ENCODE peak calls at places on chromosomes 11 and 22, in five cellular contexts. One of them, this sample, is unnamed.

GRCh38 chr11:61908730-61909622 is 8.4 kb downstream of the RAB3IL1 start:
- DNase-seq in breast epithelium: no peak
- DNase-seq in adrenal gland: peak; percentile 74
- DNase-seq in upper lobe of right lung: no peak
- DNase-seq in psoas muscle: peak; percentile 63
- DNase-seq in this sample: no peak

GRCh38 chr22:48445113-48445827 is 1382.4 kb downstream of the BRD1 start:
- DNase-seq in breast epithelium: no peak
- DNase-seq in adrenal gland: no peak
- DNase-seq in upper lobe of right lung: no peak
- DNase-seq in psoas muscle: no peak
- DNase-seq in this sample: no peak

GRCh38 chr11:93642416-93642815 is 19.1 kb upstream of the CEP295 start:
- DNase-seq in breast epithelium: no peak
- DNase-seq in adrenal gland: no peak
- DNase-seq in upper lobe of right lung: no peak
- DNase-seq in psoas muscle: no peak
- DNase-seq in this sample: no peak

GRCh38 chr11:60748821-60749220 is 7.8 kb upstream of the MS4A15 start:
- DNase-seq in breast epithelium: no peak
- DNase-seq in adrenal gland: no peak
- DNase-seq in upper lobe of right lung: no peak
- DNase-seq in psoas muscle: no peak
- DNase-seq in this sample: no peak

GRCh38 chr11:41283196-41283930 is 176.1 kb downstream of the LRRC4C start:
- DNase-seq in breast epithelium: no peak
- DNase-seq in adrenal gland: no peak
- DNase-seq in upper lobe of right lung: no peak
- DNase-seq in psoas muscle: no peak
- DNase-seq in this sample: peak; percentile 28

GRCh38 chr11:102614485-102614884 is 10.6 kb downstream of the MMP20 start:
- DNase-seq in breast epithelium: no peak
- DNase-seq in adrenal gland: no peak
- DNase-seq in upper lobe of right lung: no peak
- DNase-seq in psoas muscle: no peak
- DNase-seq in this sample: no peak

GRCh38 chr11:35096737-35097136 is 42.2 kb upstream of the CD44 start:
- DNase-seq in breast epithelium: no peak
- DNase-seq in adrenal gland: no peak
- DNase-seq in upper lobe of right lung: no peak
- DNase-seq in psoas muscle: no peak
- DNase-seq in this sample: no peak

GRCh38 chr11:66686100-66686785 is 8.6 kb upstream of the RBM4B start:
- DNase-seq in breast epithelium: peak; percentile 85
- DNase-seq in adrenal gland: no peak
- DNase-seq in upper lobe of right lung: peak; percentile 37
- DNase-seq in psoas muscle: no peak
- DNase-seq in this sample: no peak

GRCh38 chr11:68470304-68470811 is 9.8 kb downstream of the PPP6R3 start:
- DNase-seq in breast epithelium: no peak
- DNase-seq in adrenal gland: no peak
- DNase-seq in upper lobe of right lung: no peak
- DNase-seq in psoas muscle: no peak
- DNase-seq in this sample: no peak

GRCh38 chr22:29801153-29801552 is 34.0 kb downstream of the UQCR10 start:
- DNase-seq in breast epithelium: no peak
- DNase-seq in adrenal gland: no peak
- DNase-seq in upper lobe of right lung: no peak
- DNase-seq in psoas muscle: no peak
- DNase-seq in this sample: no peak

GRCh38 chr11:15199693-15200092 is 85.0 kb downstream of the INSC start:
- DNase-seq in breast epithelium: peak; percentile 27
- DNase-seq in adrenal gland: no peak
- DNase-seq in upper lobe of right lung: no peak
- DNase-seq in psoas muscle: peak; percentile 60
- DNase-seq in this sample: no peak

DNA sequence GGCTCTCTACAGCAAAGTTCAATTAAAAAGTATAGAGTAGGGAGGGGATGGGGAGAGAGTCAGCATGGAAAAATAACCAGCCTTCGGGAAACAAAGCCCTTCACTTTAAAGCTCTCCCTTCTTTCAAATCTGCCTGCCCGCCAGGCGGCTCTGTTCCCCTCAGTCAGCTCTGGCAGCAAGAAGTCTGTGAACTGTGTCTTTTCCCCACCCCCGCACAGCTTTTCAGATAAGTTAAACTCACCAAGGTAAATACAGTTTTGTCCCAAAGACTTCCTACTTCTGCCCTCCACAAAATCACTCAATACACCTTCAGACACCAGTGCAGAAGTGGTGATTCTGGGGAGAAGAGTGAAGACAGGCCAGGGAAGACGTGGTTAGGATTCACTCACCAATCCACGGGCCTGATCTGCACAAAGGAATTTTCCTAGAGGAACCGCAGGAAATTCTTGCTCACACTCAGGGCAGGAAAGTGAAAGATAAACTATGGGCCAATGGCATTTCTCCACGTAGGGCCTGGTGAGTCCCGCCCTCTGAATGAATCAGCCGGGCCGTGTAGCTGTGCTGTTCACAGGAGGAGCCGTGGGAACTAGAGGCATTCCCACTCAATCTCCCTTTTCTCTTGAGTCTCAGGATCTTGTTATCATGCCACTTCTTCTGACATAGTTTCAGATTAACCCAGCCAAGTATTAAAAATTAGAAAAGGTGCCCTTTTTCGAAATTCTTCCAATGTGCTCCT is at the start of gene TRIM5:
- DNase-seq in breast epithelium: peak; percentile 90
- DNase-seq in adrenal gland: peak; percentile 96
- DNase-seq in upper lobe of right lung: peak; percentile 88
- DNase-seq in psoas muscle: peak; percentile 78
- DNase-seq in this sample: peak; percentile 97
- TF ChIP-seq CTCF in breast epithelium: peak; percentile 41
- TF ChIP-seq CTCF in adrenal gland: peak; percentile 12
- TF ChIP-seq CTCF in upper lobe of right lung: peak; percentile 55
- TF ChIP-seq CTCF in psoas muscle: peak; percentile 40
- TF ChIP-seq CTCF in this sample: peak; percentile 78

GRCh38 chr11:65556470-65557279 is 1.5 kb downstream of the LTBP3 start:
- DNase-seq in breast epithelium: no peak
- DNase-seq in adrenal gland: peak; percentile 51
- DNase-seq in upper lobe of right lung: no peak
- DNase-seq in psoas muscle: no peak
- DNase-seq in this sample: no peak
- H3K4me3 ChIP-seq in breast epithelium: peak overlapping the region; percentile 75
- H3K4me3 ChIP-seq in adrenal gland: no peak overlapping the region
- H3K4me3 ChIP-seq in upper lobe of right lung: peak overlapping the region; percentile 63
- H3K4me3 ChIP-seq in psoas muscle: peak overlapping the region; percentile 75
- H3K4me3 ChIP-seq in this sample: peak overlapping the region; percentile 70

DNA sequence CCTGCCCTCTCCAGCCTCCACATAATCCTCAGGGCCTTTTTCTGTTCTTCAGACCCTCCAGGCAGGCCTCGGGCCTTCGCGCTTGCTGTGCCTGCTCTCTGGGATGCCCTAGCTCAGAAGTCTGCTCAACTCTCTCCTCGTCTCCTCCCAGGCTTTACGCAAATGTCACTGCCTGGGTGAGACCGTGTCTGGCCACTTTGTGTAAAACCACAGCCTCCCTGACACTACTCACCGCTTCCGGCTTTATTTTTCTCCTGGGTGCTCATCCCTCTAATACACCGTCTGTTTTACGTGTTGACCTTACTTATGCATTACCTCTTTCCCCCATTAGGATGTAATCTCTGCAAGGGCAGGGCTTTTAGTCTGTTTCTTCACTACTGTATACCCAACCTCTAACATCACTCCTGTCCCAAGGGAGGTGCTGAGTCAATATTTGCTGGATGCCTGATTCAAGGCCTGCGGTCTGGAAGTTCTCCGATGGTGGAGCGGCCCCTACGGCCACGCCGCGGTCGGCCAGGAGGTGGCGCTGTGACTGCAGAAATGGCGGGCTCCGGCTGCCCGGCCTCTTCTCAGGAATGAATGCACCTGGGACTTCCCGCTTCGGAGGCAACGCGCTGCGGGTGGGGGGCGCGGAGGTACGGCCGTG is 58.2 kb upstream of the THY1 start:
- DNase-seq in breast epithelium: peak; percentile 73
- DNase-seq in adrenal gland: peak; percentile 92
- DNase-seq in upper lobe of right lung: peak; percentile 88
- DNase-seq in psoas muscle: peak; percentile 86
- DNase-seq in this sample: peak; percentile 94
- TF ChIP-seq CTCF in breast epithelium: peak; percentile 97
- TF ChIP-seq CTCF in adrenal gland: peak; percentile 98
- TF ChIP-seq CTCF in upper lobe of right lung: peak; percentile 96
- TF ChIP-seq CTCF in psoas muscle: peak; percentile 96
- TF ChIP-seq CTCF in this sample: peak; percentile 97

GRCh38 chr11:1732421-1733008 is 17.9 kb downstream of the IFITM10 start:
- DNase-seq in breast epithelium: no peak
- DNase-seq in adrenal gland: peak; percentile 54
- DNase-seq in upper lobe of right lung: no peak
- DNase-seq in psoas muscle: no peak
- DNase-seq in this sample: no peak

GRCh38 chr11:1735271-1735670 is 15.1 kb downstream of the IFITM10 start:
- DNase-seq in breast epithelium: no peak
- DNase-seq in adrenal gland: peak; percentile 65
- DNase-seq in upper lobe of right lung: no peak
- DNase-seq in psoas muscle: no peak
- DNase-seq in this sample: no peak

GRCh38 chr11:1734571-1735081 is 15.8 kb downstream of the IFITM10 start:
- DNase-seq in breast epithelium: no peak
- DNase-seq in adrenal gland: peak; percentile 54
- DNase-seq in upper lobe of right lung: no peak
- DNase-seq in psoas muscle: no peak
- DNase-seq in this sample: no peak

GRCh38 chr11:1733009-1733715 is 17.2 kb downstream of the IFITM10 start:
- DNase-seq in breast epithelium: no peak
- DNase-seq in adrenal gland: peak; percentile 56
- DNase-seq in upper lobe of right lung: no peak
- DNase-seq in psoas muscle: no peak
- DNase-seq in this sample: no peak

GRCh38 chr11:1733716-1734351 is 16.6 kb downstream of the IFITM10 start:
- DNase-seq in breast epithelium: no peak
- DNase-seq in adrenal gland: peak; percentile 51
- DNase-seq in upper lobe of right lung: no peak
- DNase-seq in psoas muscle: no peak
- DNase-seq in this sample: no peak
- H3K4me3 ChIP-seq in breast epithelium: no peak overlapping the region
- H3K4me3 ChIP-seq in adrenal gland: no peak overlapping the region
- H3K4me3 ChIP-seq in upper lobe of right lung: no peak overlapping the region
- H3K4me3 ChIP-seq in psoas muscle: no peak overlapping the region
- H3K4me3 ChIP-seq in this sample: no peak overlapping the region

GRCh38 chr11:10623797-10624761 is 55.6 kb upstream of the LYVE1 start:
- DNase-seq in breast epithelium: no peak
- DNase-seq in adrenal gland: peak; percentile 73
- DNase-seq in upper lobe of right lung: peak; percentile 86
- DNase-seq in psoas muscle: peak; percentile 43
- DNase-seq in this sample: no peak
- TF ChIP-seq CTCF in breast epithelium: peak; percentile 25
- TF ChIP-seq CTCF in adrenal gland: peak; percentile 7
- TF ChIP-seq CTCF in upper lobe of right lung: peak; percentile 51
- TF ChIP-seq CTCF in psoas muscle: peak; percentile 48
- TF ChIP-seq CTCF in this sample: peak; percentile 65